ENCODE peak calls at places on chromosomes 2 and 18, in eight cellular contexts. T, P, N, V, X, D, U and W are unnamed samples.

GRCh38 chr2:206054952-206055351 is 31.0 kb downstream of the INO80D start:
- DNase-seq in V (no peak), T (no peak), N (no peak), D (no peak), X (no peak), U (no peak), P (no peak), W (no peak)

GRCh38 chr2:241788572-241788971 is 11.9 kb downstream of the GAL3ST2 start:
- DNase-seq in X (no peak), V (no peak), N (peak), P (no peak), U (no peak), T (no peak), D (no peak), W (no peak)

GRCh38 chr2:43086451-43087221 is 139.8 kb downstream of the ZFP36L2 start:
- DNase-seq in T (peak), U (no peak), V (peak), D (no peak), P (no peak), X (no peak), N (no peak), W (no peak)

GRCh38 chr18:12741351-12741750 is 38.5 kb downstream of the PSMG2 start:
- DNase-seq in T (no peak), V (no peak), X (no peak), P (no peak), D (no peak), N (no peak), U (no peak), W (no peak)

GRCh38 chr2:71862921-71863320 is 284.7 kb downstream of the CYP26B1 start:
- DNase-seq in T (no peak), D (no peak), P (no peak), V (no peak), N (no peak), U (no peak), X (no peak), W (no peak)

GRCh38 chr2:149562304-149562703 is 25.3 kb downstream of the MMADHC start:
- DNase-seq in X (no peak), V (no peak), U (no peak), N (no peak), D (no peak), P (no peak), T (no peak), W (no peak)

GRCh38 chr2:189074496-189074895 is 100.3 kb downstream of the COL3A1 start:
- DNase-seq in P (no peak), X (no peak), T (no peak), V (no peak), U (no peak), N (no peak), D (no peak), W (no peak)

GRCh38 chr2:180987146-180987545 is 6.7 kb downstream of the UBE2E3 start:
- DNase-seq in P (no peak), X (no peak), D (no peak), N (no peak), U (no peak), V (no peak), T (no peak), W (no peak)

GRCh38 chr18:48767090-48767670 is 183.6 kb downstream of the SMAD7 start:
- DNase-seq in P (no peak), T (peak), V (no peak), D (no peak), U (no peak), N (no peak), X (peak), W (no peak)

GRCh38 chr2:177670791-177671528 is 278.4 kb downstream of the AGPS start:
- DNase-seq in P (no peak), X (no peak), T (no peak), D (no peak), U (no peak), V (no peak), N (no peak), W (no peak)

GRCh38 chr2:130864830-130865229 is 28.1 kb downstream of the ARHGEF4 start:
- DNase-seq in D (no peak), T (no peak), X (no peak), P (peak), N (peak), U (peak), V (no peak), W (no peak)

GRCh38 chr2:196927318-196928225 is 1.1 kb upstream of the PGAP1 start:
- DNase-seq in P (no peak), D (no peak), U (no peak), T (no peak), N (peak), V (no peak), X (no peak), W (no peak)

GRCh38 chr2:109129356-109129920 is 433 bp downstream of the SH3RF3 start:
- DNase-seq in X (peak), D (peak), N (no peak), V (peak), T (peak), U (peak), P (no peak), W (no peak)

GRCh38 chr18:63515279-63515678 is 26.9 kb upstream of the SERPINB12 start:
- DNase-seq in T (no peak), V (no peak), D (no peak), U (no peak), N (no peak), X (no peak), P (no peak), W (no peak)
- TF ChIP-seq CTCF in T (no peak), V (no peak), D (no peak), U (peak), N (peak), X (no peak), P (no peak), W (peak)

GRCh38 chr2:232761301-232761907 is 15.0 kb downstream of the KCNJ13 start:
- DNase-seq in X (no peak), P (no peak), T (no peak), D (no peak), U (no peak), V (no peak), N (peak), W (no peak)
- TF ChIP-seq CTCF in X (peak), P (peak), T (peak), D (no peak), U (peak), V (peak), N (peak), W (no peak)

GRCh38 chr18:8107426-8107825 is 501.8 kb upstream of the RAB12 start:
- DNase-seq in P (no peak), D (no peak), T (no peak), U (no peak), N (no peak), V (no peak), X (no peak), W (no peak)

GRCh38 chr18:8106603-8107002 is 502.6 kb upstream of the RAB12 start:
- DNase-seq in P (no peak), V (no peak), T (no peak), X (no peak), N (no peak), U (no peak), D (no peak), W (no peak)
- TF ChIP-seq CTCF in P (no peak), V (no peak), T (no peak), X (no peak), N (no peak), U (no peak), D (no peak), W (no peak)

GRCh38 chr2:238974510-238975166 is 126.8 kb downstream of the TWIST2 start:
- DNase-seq in V (no peak), U (no peak), D (no peak), T (no peak), X (no peak), N (no peak), P (peak), W (no peak)

GRCh38 chr2:238975408-238975807 is 127.5 kb downstream of the TWIST2 start:
- DNase-seq in V (no peak), X (no peak), U (no peak), T (no peak), D (no peak), N (no peak), P (no peak), W (no peak)

GRCh38 chr2:238985036-238985729 is 137.3 kb downstream of the TWIST2 start:
- DNase-seq in P (no peak), U (no peak), X (no peak), D (peak), T (no peak), V (no peak), N (no peak), W (no peak)

GRCh38 chr2:238978507-238978906 is 130.6 kb downstream of the TWIST2 start:
- DNase-seq in X (no peak), V (no peak), U (no peak), N (no peak), T (no peak), P (no peak), D (no peak), W (no peak)

DNA sequence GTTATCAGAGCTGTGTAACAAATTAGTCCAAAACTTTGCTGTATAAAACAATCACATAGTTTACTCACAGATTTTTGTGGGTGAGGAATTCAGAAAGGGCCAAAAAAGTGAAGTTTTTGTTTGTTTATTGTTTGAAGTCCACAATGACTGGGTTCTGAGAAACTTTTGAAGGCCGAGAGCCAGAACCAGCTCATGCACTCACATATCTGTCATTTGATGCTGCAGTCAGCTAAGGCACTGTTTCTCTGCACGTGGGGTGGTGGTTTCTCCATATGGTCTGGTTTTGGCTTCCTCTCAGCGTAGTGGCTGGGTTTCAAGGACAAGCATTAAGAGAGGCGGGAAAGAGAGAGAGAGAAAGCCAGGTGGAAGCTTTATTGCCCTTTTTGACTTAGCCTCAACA is 131.8 kb downstream of the TWIST2 start:
- DNase-seq in N (no peak), U (no peak), V (no peak), T (no peak), P (no peak), D (no peak), X (no peak), W (no peak)
- TF ChIP-seq CTCF in N (no peak), U (no peak), V (no peak), T (no peak), P (no peak), D (no peak), X (no peak), W (no peak)

DNA sequence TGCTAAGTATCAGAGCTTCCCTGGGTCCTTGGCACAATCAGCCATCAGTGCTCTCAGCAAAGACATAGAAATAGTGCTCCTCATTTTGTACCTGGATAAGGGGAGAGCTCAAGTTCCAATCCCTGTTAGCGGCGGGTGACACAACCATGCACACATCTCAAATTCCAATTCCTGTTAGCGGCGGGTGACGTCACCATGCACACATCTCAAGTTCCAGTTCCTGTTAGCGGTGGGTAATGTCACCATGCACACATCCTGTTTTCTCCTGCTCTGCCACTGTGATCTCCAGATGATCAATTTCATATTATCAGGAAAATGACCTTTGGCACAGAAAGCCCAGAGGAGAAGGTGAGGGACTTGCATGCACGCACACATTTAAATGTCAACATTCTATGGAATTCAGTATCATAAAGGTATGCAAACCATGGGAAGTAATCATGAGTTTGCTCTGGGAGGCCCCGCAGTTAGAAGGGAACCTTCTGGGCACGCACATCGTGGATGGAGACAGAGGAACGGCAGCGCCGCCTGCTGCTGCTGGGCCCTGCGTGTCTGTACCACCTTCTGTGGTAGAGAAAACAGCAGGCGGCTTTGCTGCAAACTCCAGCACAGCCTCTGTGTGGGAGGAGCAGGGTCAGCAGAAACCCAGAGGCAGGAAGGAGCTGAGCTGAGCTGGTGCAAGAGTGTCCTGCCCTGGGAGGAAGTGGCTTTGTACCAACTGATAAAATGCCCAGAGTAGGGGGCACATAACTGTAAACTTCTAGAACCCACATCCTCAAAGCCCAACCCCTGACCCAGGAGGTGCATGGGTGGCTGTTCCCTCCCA is 77.8 kb downstream of the MBP start:
- DNase-seq in P (peak), V (peak), D (peak), T (peak), X (peak), N (peak), U (peak), W (peak)
- TF ChIP-seq CTCF in P (peak), V (peak), D (peak), T (peak), X (peak), N (peak), U (peak), W (no peak)